ENCODE peak calls at places on chromosomes 16 and 17, in four cellular contexts. I is CD8-positive, alpha-beta T cell; A is HCT116; K is breast epithelium. T is an unnamed sample.
A peak's percentile ranks its signal among the peaks of the same experiment; 100 is the strongest.

GRCh38 chr16:69513180-69513966 is 52.4 kb upstream of the NFAT5 start:
- DNase-seq in K (peak; percentile 62), A (no peak), I (no peak), T (no peak)

GRCh38 chr17:82330322-82331239 is 3.0 kb downstream of the SECTM1 start:
- DNase-seq in K (no peak), I (no peak), A (no peak), T (no peak)

GRCh38 chr16:10153993-10154788 is 28.0 kb downstream of the GRIN2A start:
- DNase-seq in I (no peak), A (no peak), K (no peak), T (no peak)

GRCh38 chr17:19012171-19013080 is 7.9 kb upstream of the FAM83G start:
- DNase-seq in I (no peak), A (no peak), K (no peak), T (peak; percentile 24)

GRCh38 chr16:15440852-15441251 is 6.5 kb downstream of the BMERB1 start:
- DNase-seq in I (no peak), A (no peak), K (no peak), T (no peak)

GRCh38 chr16:74564451-74564984 is 42.4 kb downstream of the GLG1 start:
- DNase-seq in A (no peak), I (no peak), K (no peak), T (no peak)

GRCh38 chr17:31857920-31858646 is 961 bp downstream of the COPRS start:
- DNase-seq in K (no peak), I (no peak), A (no peak), T (no peak)

GRCh38 chr17:77815127-77815905 is 143.2 kb upstream of the TNRC6C start:
- DNase-seq in I (no peak), K (no peak), A (no peak), T (no peak)

GRCh38 chr16:87380875-87381274 is 2.7 kb downstream of the FBXO31 start:
- DNase-seq in I (no peak), A (no peak), K (no peak), T (no peak)

GRCh38 chr17:81121841-81122733 is 43.2 kb upstream of the PVALEF start:
- DNase-seq in A (no peak), K (no peak), I (no peak), T (no peak)

GRCh38 chr17:62916684-62917571 is 49.1 kb upstream of the TANC2 start:
- DNase-seq in K (no peak), A (no peak), I (no peak), T (no peak)

GRCh38 chr17:3528604-3529511 is 28.8 kb downstream of the TRPV3 start:
- DNase-seq in K (no peak), I (no peak), A (no peak), T (peak; percentile 33)

GRCh38 chr16:88922114-88922825 is 54.7 kb downstream of the CBFA2T3 start:
- DNase-seq in I (no peak), A (no peak), K (no peak), T (peak; percentile 89)

GRCh38 chr17:31444026-31444425 is 52.6 kb downstream of the RAB11FIP4 start:
- DNase-seq in I (no peak), A (no peak), K (no peak), T (no peak)

GRCh38 chr17:44733753-44734152 is 25.0 kb upstream of the ADAM11 start:
- DNase-seq in I (no peak), A (no peak), K (no peak), T (no peak)

GRCh38 chr17:36768355-36768754 is 167.0 kb downstream of the MRM1 start:
- DNase-seq in A (no peak), I (no peak), K (no peak), T (no peak)

GRCh38 chr16:55853114-55853513 is 20.2 kb upstream of the CES1 start:
- DNase-seq in A (no peak), K (no peak), I (no peak), T (no peak)

GRCh38 chr16:87607223-87607622 is 4.9 kb downstream of the JPH3 start:
- DNase-seq in I (no peak), A (no peak), K (no peak), T (no peak)

GRCh38 chr16:48113471-48113870 is 42.3 kb downstream of the ABCC12 start:
- DNase-seq in A (no peak), I (no peak), K (no peak), T (no peak)

GRCh38 chr16:29791845-29792797 is 1.6 kb downstream of the KIF22 start:
- DNase-seq in I (no peak), A (no peak), K (no peak), T (no peak)

GRCh38 chr16:10743227-10743609 is 424 bp upstream of the NUBP1 start:
- DNase-seq in K (no peak), I (no peak), A (no peak), T (no peak)

GRCh38 chr17:34125921-34126320 is 129.2 kb upstream of the CCL2 start:
- DNase-seq in K (no peak), A (no peak), I (no peak), T (no peak)

GRCh38 chr17:1873418-1873817 is 43.6 kb downstream of the RPA1 start:
- DNase-seq in K (no peak), A (no peak), I (no peak), T (no peak)

GRCh38 chr16:81547194-81547918 is 102.7 kb downstream of the CMIP start:
- DNase-seq in A (no peak), I (no peak), K (no peak), T (no peak)

GRCh38 chr17:63919311-63919723 is 678 bp upstream of the GH1 start:
- DNase-seq in A (peak; percentile 59), K (peak; percentile 43), I (peak; percentile 72), T (peak; percentile 47)

GRCh38 chr17:73163043-73163442 is 1.8 kb upstream of the SSTR2 start:
- DNase-seq in K (no peak), A (no peak), I (no peak), T (no peak)

GRCh38 chr17:40819528-40820125 is 2.8 kb downstream of the KRT10 start:
- DNase-seq in K (no peak), I (no peak), A (no peak), T (no peak)

GRCh38 chr17:1967092-1967662 is 58.0 kb downstream of the RTN4RL1 start:
- DNase-seq in I (no peak), A (no peak), K (peak; percentile 25), T (no peak)

GRCh38 chr17:61467416-61468262 is 15.4 kb downstream of the TBX4 start:
- DNase-seq in K (no peak), I (no peak), A (peak; percentile 59), T (no peak)

GRCh38 chr16:74601131-74601871 is 5.6 kb downstream of the GLG1 start:
- DNase-seq in K (no peak), I (peak; percentile 72), A (no peak), T (no peak)

GRCh38 chr16:11133344-11133921 is 122.6 kb downstream of the SOCS1 start:
- DNase-seq in K (peak; percentile 77), A (peak; percentile 79), I (no peak), T (peak; percentile 80)

GRCh38 chr17:70295732-70296131 is 126.4 kb downstream of the KCNJ2 start:
- DNase-seq in I (no peak), K (no peak), A (no peak), T (no peak)

GRCh38 chr17:37673386-37673785 is 30.1 kb upstream of the DDX52 start:
- DNase-seq in I (no peak), K (no peak), A (no peak), T (no peak)

DNA sequence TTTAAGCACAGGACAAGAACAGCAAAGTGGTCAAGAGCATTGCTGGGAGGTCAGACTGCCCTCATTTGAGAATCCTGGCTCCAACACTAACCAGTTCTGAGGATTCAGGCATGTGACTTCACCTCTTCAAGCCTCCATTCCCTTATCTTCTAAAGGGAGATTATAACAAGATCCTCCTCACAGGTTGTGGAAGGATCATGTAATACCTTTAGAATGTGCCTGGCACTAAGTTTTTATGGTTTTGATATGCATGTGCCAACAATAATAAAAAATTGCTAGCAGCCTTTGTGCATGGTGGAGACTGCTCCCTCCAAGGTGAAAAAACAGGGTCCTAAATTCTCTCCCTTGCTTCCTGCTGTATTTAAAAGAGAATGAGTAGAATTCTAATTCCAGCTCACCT is 36.0 kb upstream of the ADAMTS18 start:
- DNase-seq in I (no peak), A (no peak), K (no peak), T (no peak)
- H3K4me1 ChIP-seq in I (no peaks in the 10 kb centered on the region), A (no peaks in the 10 kb centered on the region), K (no peaks in the 10 kb centered on the region), T (no peaks in the 10 kb centered on the region)

DNA sequence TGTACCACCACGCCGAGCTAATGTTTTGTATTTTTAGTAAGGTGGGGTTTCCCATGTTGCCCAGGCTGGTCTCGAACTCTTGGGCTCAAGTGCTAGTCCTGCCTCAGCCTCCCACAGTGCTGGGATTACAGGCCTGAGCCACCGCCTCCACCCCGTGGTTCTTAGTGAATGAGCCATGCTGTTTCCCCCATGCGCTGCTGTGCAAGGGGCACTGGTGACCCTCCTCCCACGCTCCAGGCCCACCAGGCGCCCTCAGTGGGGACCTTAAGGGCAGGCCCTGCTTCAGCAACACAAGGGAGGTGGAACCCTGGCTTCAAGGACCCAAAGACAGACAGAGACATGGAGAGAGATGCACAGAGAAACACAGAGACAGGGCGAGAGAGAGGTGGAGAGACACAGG is 15.4 kb upstream of the NUDT16L1 start:
- DNase-seq in K (no peak), A (no peak), I (no peak), T (no peak)
- H3K36me3 ChIP-seq in K (no peaks in the 10 kb centered on the region), A (no peaks in the 10 kb centered on the region), I (peaks cover 6% of the 10 kb centered on the region), T (peaks cover 78% of the 10 kb centered on the region)

GRCh38 chr17:58153046-58153445 is 4.9 kb downstream of the OR4D1 start:
- DNase-seq in I (peak; percentile 69), K (no peak), A (no peak), T (no peak)
- H3K27me3 ChIP-seq in I (no peaks in the 10 kb centered on the region), K (peaks cover 46% of the 10 kb centered on the region), A (peaks cover 69% of the 10 kb centered on the region), T (peaks cover 8% of the 10 kb centered on the region)

GRCh38 chr16:1688807-1689560 is 10.9 kb downstream of the JPT2 start:
- DNase-seq in K (no peak), I (no peak), A (peak; percentile 66), T (no peak)
- H3K4me1 ChIP-seq in K (no peaks in the 10 kb centered on the region), I (no peaks in the 10 kb centered on the region), A (peaks cover 69% of the 10 kb centered on the region), T (no peaks in the 10 kb centered on the region)

DNA sequence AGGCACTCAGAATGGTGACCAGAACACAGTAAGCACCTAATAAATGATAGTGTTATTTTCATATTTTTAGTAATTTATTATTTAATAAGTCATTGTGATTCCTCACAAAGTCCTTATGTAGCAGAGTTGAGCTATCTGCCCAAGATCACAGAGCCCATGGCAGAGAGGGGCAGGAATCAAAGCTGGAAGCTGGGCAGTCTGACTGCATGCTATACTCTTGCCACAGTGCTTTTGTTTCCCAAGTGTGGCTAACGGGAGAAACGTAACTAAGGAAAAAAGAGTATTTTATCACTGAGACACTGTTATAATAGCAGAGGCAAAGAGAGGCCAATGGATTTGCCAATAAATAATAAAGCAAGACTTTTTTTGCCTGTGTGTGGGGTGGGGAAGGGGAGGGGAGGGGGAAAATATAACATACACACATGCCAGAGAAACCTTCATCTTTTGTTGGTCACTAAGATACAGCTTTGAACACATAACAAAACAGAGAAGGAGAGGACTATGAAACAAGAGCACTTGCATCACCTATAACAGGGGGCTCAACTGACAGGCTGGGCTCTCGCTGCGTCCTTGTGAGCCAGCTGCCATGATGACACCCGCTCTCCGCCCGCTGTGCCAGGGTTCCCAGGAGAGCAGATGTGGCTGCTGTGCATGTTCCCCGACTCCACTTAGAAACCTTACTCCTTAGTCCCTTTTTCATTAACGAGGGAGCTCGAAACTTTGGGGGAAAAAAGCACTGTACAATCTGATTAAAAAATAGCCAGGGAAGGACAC is 10.1 kb downstream of the CSNK2A2 start:
- DNase-seq in K (no peak), A (no peak), I (no peak), T (peak; percentile 48)
- H3K36me3 ChIP-seq in K (no peaks in the 10 kb centered on the region), A (peaks cover 68% of the 10 kb centered on the region), I (peaks cover 29% of the 10 kb centered on the region), T (peaks cover 13% of the 10 kb centered on the region)

T was measured in psoas muscle.